ENCODE peak calls at places on chromosome 14, in six cellular contexts. One of them, this sample, is unnamed.
A peak's percentile ranks its signal among the peaks of the same experiment; 100 is the strongest.

GRCh38 chr14:23321572-23322547 is 603 bp downstream of the PABPN1 start:
- DNase-seq in HCEC 1CT: peak; percentile 72
- DNase-seq in activated CD8-positive, alpha-beta memory T cell treated with anti-CD3 and anti-CD28 coated beads for 1 hour: no peak
- DNase-seq in esophagus squamous epithelium: no peak
- DNase-seq in astrocyte of the cerebellum: no peak
- DNase-seq in activated naive CD8-positive, alpha-beta T cell treated with anti-CD3 and anti-CD28 coated beads, Interleukin-2, amount 50 U/mL, for 24 hours: peak; percentile 72
- DNase-seq in this sample: no peak

GRCh38 chr14:104243200-104243599 is 104.8 kb downstream of the KIF26A start:
- DNase-seq in HCEC 1CT: no peak
- DNase-seq in activated CD8-positive, alpha-beta memory T cell treated with anti-CD3 and anti-CD28 coated beads for 1 hour: no peak
- DNase-seq in esophagus squamous epithelium: no peak
- DNase-seq in astrocyte of the cerebellum: no peak
- DNase-seq in activated naive CD8-positive, alpha-beta T cell treated with anti-CD3 and anti-CD28 coated beads, Interleukin-2, amount 50 U/mL, for 24 hours: no peak
- DNase-seq in this sample: no peak

GRCh38 chr14:30541318-30541717 is 17.6 kb upstream of the G2E3 start:
- DNase-seq in HCEC 1CT: no peak
- DNase-seq in activated CD8-positive, alpha-beta memory T cell treated with anti-CD3 and anti-CD28 coated beads for 1 hour: no peak
- DNase-seq in esophagus squamous epithelium: no peak
- DNase-seq in astrocyte of the cerebellum: no peak
- DNase-seq in activated naive CD8-positive, alpha-beta T cell treated with anti-CD3 and anti-CD28 coated beads, Interleukin-2, amount 50 U/mL, for 24 hours: no peak
- DNase-seq in this sample: no peak

GRCh38 chr14:68268197-68268596 is 448.6 kb downstream of the RAD51B start:
- DNase-seq in HCEC 1CT: no peak
- DNase-seq in activated CD8-positive, alpha-beta memory T cell treated with anti-CD3 and anti-CD28 coated beads for 1 hour: no peak
- DNase-seq in esophagus squamous epithelium: no peak
- DNase-seq in astrocyte of the cerebellum: no peak
- DNase-seq in activated naive CD8-positive, alpha-beta T cell treated with anti-CD3 and anti-CD28 coated beads, Interleukin-2, amount 50 U/mL, for 24 hours: peak; percentile 34
- DNase-seq in this sample: no peak

GRCh38 chr14:96089401-96089800 is 50.2 kb downstream of the C14orf132 start:
- DNase-seq in HCEC 1CT: no peak
- DNase-seq in activated CD8-positive, alpha-beta memory T cell treated with anti-CD3 and anti-CD28 coated beads for 1 hour: no peak
- DNase-seq in esophagus squamous epithelium: no peak
- DNase-seq in astrocyte of the cerebellum: no peak
- DNase-seq in activated naive CD8-positive, alpha-beta T cell treated with anti-CD3 and anti-CD28 coated beads, Interleukin-2, amount 50 U/mL, for 24 hours: no peak
- DNase-seq in this sample: no peak

GRCh38 chr14:21098134-21098891 is at the start of gene ZNF219:
- DNase-seq in HCEC 1CT: peak; percentile 10
- DNase-seq in activated CD8-positive, alpha-beta memory T cell treated with anti-CD3 and anti-CD28 coated beads for 1 hour: no peak
- DNase-seq in esophagus squamous epithelium: no peak
- DNase-seq in astrocyte of the cerebellum: no peak
- DNase-seq in activated naive CD8-positive, alpha-beta T cell treated with anti-CD3 and anti-CD28 coated beads, Interleukin-2, amount 50 U/mL, for 24 hours: peak; percentile 36
- DNase-seq in this sample: peak; percentile 45

GRCh38 chr14:65356327-65356836 is 56.1 kb upstream of the FUT8 start:
- DNase-seq in HCEC 1CT: peak; percentile 94
- DNase-seq in activated CD8-positive, alpha-beta memory T cell treated with anti-CD3 and anti-CD28 coated beads for 1 hour: no peak
- DNase-seq in esophagus squamous epithelium: no peak
- DNase-seq in astrocyte of the cerebellum: peak; percentile 45
- DNase-seq in activated naive CD8-positive, alpha-beta T cell treated with anti-CD3 and anti-CD28 coated beads, Interleukin-2, amount 50 U/mL, for 24 hours: peak; percentile 34
- DNase-seq in this sample: no peak

GRCh38 chr14:105084741-105085571 is 19.7 kb upstream of the GPR132 start:
- DNase-seq in HCEC 1CT: no peak
- DNase-seq in activated CD8-positive, alpha-beta memory T cell treated with anti-CD3 and anti-CD28 coated beads for 1 hour: no peak
- DNase-seq in esophagus squamous epithelium: no peak
- DNase-seq in astrocyte of the cerebellum: no peak
- DNase-seq in activated naive CD8-positive, alpha-beta T cell treated with anti-CD3 and anti-CD28 coated beads, Interleukin-2, amount 50 U/mL, for 24 hours: no peak
- DNase-seq in this sample: no peak

GRCh38 chr14:91870001-91870400 is 2.7 kb upstream of the TC2N start:
- DNase-seq in HCEC 1CT: no peak
- DNase-seq in activated CD8-positive, alpha-beta memory T cell treated with anti-CD3 and anti-CD28 coated beads for 1 hour: peak; percentile 32
- DNase-seq in esophagus squamous epithelium: no peak
- DNase-seq in astrocyte of the cerebellum: no peak
- DNase-seq in activated naive CD8-positive, alpha-beta T cell treated with anti-CD3 and anti-CD28 coated beads, Interleukin-2, amount 50 U/mL, for 24 hours: no peak
- DNase-seq in this sample: no peak

GRCh38 chr14:70097576-70098256 is 91.0 kb downstream of the SLC8A3 start:
- DNase-seq in HCEC 1CT: no peak
- DNase-seq in activated CD8-positive, alpha-beta memory T cell treated with anti-CD3 and anti-CD28 coated beads for 1 hour: no peak
- DNase-seq in esophagus squamous epithelium: no peak
- DNase-seq in astrocyte of the cerebellum: no peak
- DNase-seq in activated naive CD8-positive, alpha-beta T cell treated with anti-CD3 and anti-CD28 coated beads, Interleukin-2, amount 50 U/mL, for 24 hours: no peak
- DNase-seq in this sample: no peak

GRCh38 chr14:99734406-99735051 is 50.4 kb downstream of the CYP46A1 start:
- DNase-seq in HCEC 1CT: no peak
- DNase-seq in activated CD8-positive, alpha-beta memory T cell treated with anti-CD3 and anti-CD28 coated beads for 1 hour: no peak
- DNase-seq in esophagus squamous epithelium: no peak
- DNase-seq in astrocyte of the cerebellum: no peak
- DNase-seq in activated naive CD8-positive, alpha-beta T cell treated with anti-CD3 and anti-CD28 coated beads, Interleukin-2, amount 50 U/mL, for 24 hours: no peak
- DNase-seq in this sample: no peak

GRCh38 chr14:54881761-54882401 is 20.7 kb downstream of the GCH1 start:
- DNase-seq in HCEC 1CT: peak; percentile 18
- DNase-seq in activated CD8-positive, alpha-beta memory T cell treated with anti-CD3 and anti-CD28 coated beads for 1 hour: no peak
- DNase-seq in esophagus squamous epithelium: no peak
- DNase-seq in astrocyte of the cerebellum: no peak
- DNase-seq in activated naive CD8-positive, alpha-beta T cell treated with anti-CD3 and anti-CD28 coated beads, Interleukin-2, amount 50 U/mL, for 24 hours: no peak
- DNase-seq in this sample: peak; percentile 36

GRCh38 chr14:92484132-92484823 is 29.3 kb upstream of the RIN3 start:
- DNase-seq in HCEC 1CT: no peak
- DNase-seq in activated CD8-positive, alpha-beta memory T cell treated with anti-CD3 and anti-CD28 coated beads for 1 hour: no peak
- DNase-seq in esophagus squamous epithelium: no peak
- DNase-seq in astrocyte of the cerebellum: no peak
- DNase-seq in activated naive CD8-positive, alpha-beta T cell treated with anti-CD3 and anti-CD28 coated beads, Interleukin-2, amount 50 U/mL, for 24 hours: no peak
- DNase-seq in this sample: no peak

GRCh38 chr14:103563089-103563620 is 395 bp downstream of the COA8 start:
- DNase-seq in HCEC 1CT: no peak
- DNase-seq in activated CD8-positive, alpha-beta memory T cell treated with anti-CD3 and anti-CD28 coated beads for 1 hour: peak; percentile 12
- DNase-seq in esophagus squamous epithelium: no peak
- DNase-seq in astrocyte of the cerebellum: no peak
- DNase-seq in activated naive CD8-positive, alpha-beta T cell treated with anti-CD3 and anti-CD28 coated beads, Interleukin-2, amount 50 U/mL, for 24 hours: no peak
- DNase-seq in this sample: no peak

GRCh38 chr14:92668266-92668973 is 80.0 kb downstream of the LGMN start:
- DNase-seq in HCEC 1CT: no peak
- DNase-seq in activated CD8-positive, alpha-beta memory T cell treated with anti-CD3 and anti-CD28 coated beads for 1 hour: no peak
- DNase-seq in esophagus squamous epithelium: no peak
- DNase-seq in astrocyte of the cerebellum: no peak
- DNase-seq in activated naive CD8-positive, alpha-beta T cell treated with anti-CD3 and anti-CD28 coated beads, Interleukin-2, amount 50 U/mL, for 24 hours: peak; percentile 55
- DNase-seq in this sample: no peak

GRCh38 chr14:52110441-52111086 is 41.7 kb upstream of the NID2 start:
- DNase-seq in HCEC 1CT: peak; percentile 87
- DNase-seq in activated CD8-positive, alpha-beta memory T cell treated with anti-CD3 and anti-CD28 coated beads for 1 hour: no peak
- DNase-seq in esophagus squamous epithelium: no peak
- DNase-seq in astrocyte of the cerebellum: no peak
- DNase-seq in activated naive CD8-positive, alpha-beta T cell treated with anti-CD3 and anti-CD28 coated beads, Interleukin-2, amount 50 U/mL, for 24 hours: no peak
- DNase-seq in this sample: no peak

GRCh38 chr14:60933920-60934655 is 46.8 kb downstream of the TRMT5 start:
- DNase-seq in HCEC 1CT: no peak
- DNase-seq in activated CD8-positive, alpha-beta memory T cell treated with anti-CD3 and anti-CD28 coated beads for 1 hour: no peak
- DNase-seq in esophagus squamous epithelium: no peak
- DNase-seq in astrocyte of the cerebellum: no peak
- DNase-seq in activated naive CD8-positive, alpha-beta T cell treated with anti-CD3 and anti-CD28 coated beads, Interleukin-2, amount 50 U/mL, for 24 hours: no peak
- DNase-seq in this sample: no peak

GRCh38 chr14:51319181-51319597 is 79.1 kb downstream of the TMX1 start:
- DNase-seq in HCEC 1CT: no peak
- DNase-seq in activated CD8-positive, alpha-beta memory T cell treated with anti-CD3 and anti-CD28 coated beads for 1 hour: no peak
- DNase-seq in esophagus squamous epithelium: no peak
- DNase-seq in astrocyte of the cerebellum: no peak
- DNase-seq in activated naive CD8-positive, alpha-beta T cell treated with anti-CD3 and anti-CD28 coated beads, Interleukin-2, amount 50 U/mL, for 24 hours: no peak
- DNase-seq in this sample: no peak

GRCh38 chr14:70827366-70828151 is 18.2 kb upstream of the MAP3K9 start:
- DNase-seq in HCEC 1CT: peak; percentile 43
- DNase-seq in activated CD8-positive, alpha-beta memory T cell treated with anti-CD3 and anti-CD28 coated beads for 1 hour: no peak
- DNase-seq in esophagus squamous epithelium: no peak
- DNase-seq in astrocyte of the cerebellum: no peak
- DNase-seq in activated naive CD8-positive, alpha-beta T cell treated with anti-CD3 and anti-CD28 coated beads, Interleukin-2, amount 50 U/mL, for 24 hours: no peak
- DNase-seq in this sample: no peak

GRCh38 chr14:64715146-64715627 is 11.0 kb downstream of the PLEKHG3 start:
- DNase-seq in HCEC 1CT: no peak
- DNase-seq in activated CD8-positive, alpha-beta memory T cell treated with anti-CD3 and anti-CD28 coated beads for 1 hour: no peak
- DNase-seq in esophagus squamous epithelium: no peak
- DNase-seq in astrocyte of the cerebellum: no peak
- DNase-seq in activated naive CD8-positive, alpha-beta T cell treated with anti-CD3 and anti-CD28 coated beads, Interleukin-2, amount 50 U/mL, for 24 hours: no peak
- DNase-seq in this sample: no peak

GRCh38 chr14:100159107-100159864 is at the start of gene DEGS2:
- DNase-seq in HCEC 1CT: no peak
- DNase-seq in activated CD8-positive, alpha-beta memory T cell treated with anti-CD3 and anti-CD28 coated beads for 1 hour: peak; percentile 48
- DNase-seq in esophagus squamous epithelium: no peak
- DNase-seq in astrocyte of the cerebellum: no peak
- DNase-seq in activated naive CD8-positive, alpha-beta T cell treated with anti-CD3 and anti-CD28 coated beads, Interleukin-2, amount 50 U/mL, for 24 hours: peak; percentile 67
- DNase-seq in this sample: no peak

GRCh38 chr14:34693228-34693939 is 21.0 kb downstream of the CFL2 start:
- DNase-seq in HCEC 1CT: no peak
- DNase-seq in activated CD8-positive, alpha-beta memory T cell treated with anti-CD3 and anti-CD28 coated beads for 1 hour: no peak
- DNase-seq in esophagus squamous epithelium: no peak
- DNase-seq in astrocyte of the cerebellum: no peak
- DNase-seq in activated naive CD8-positive, alpha-beta T cell treated with anti-CD3 and anti-CD28 coated beads, Interleukin-2, amount 50 U/mL, for 24 hours: peak; percentile 13
- DNase-seq in this sample: no peak

GRCh38 chr14:67964391-67964812 is 144.8 kb downstream of the RAD51B start:
- DNase-seq in HCEC 1CT: peak; percentile 34
- DNase-seq in activated CD8-positive, alpha-beta memory T cell treated with anti-CD3 and anti-CD28 coated beads for 1 hour: no peak
- DNase-seq in esophagus squamous epithelium: no peak
- DNase-seq in astrocyte of the cerebellum: no peak
- DNase-seq in activated naive CD8-positive, alpha-beta T cell treated with anti-CD3 and anti-CD28 coated beads, Interleukin-2, amount 50 U/mL, for 24 hours: no peak
- DNase-seq in this sample: peak; percentile 77

GRCh38 chr14:101195309-101195724 is 291.8 kb upstream of the RTL1 start:
- DNase-seq in HCEC 1CT: no peak
- DNase-seq in activated CD8-positive, alpha-beta memory T cell treated with anti-CD3 and anti-CD28 coated beads for 1 hour: no peak
- DNase-seq in esophagus squamous epithelium: no peak
- DNase-seq in astrocyte of the cerebellum: no peak
- DNase-seq in activated naive CD8-positive, alpha-beta T cell treated with anti-CD3 and anti-CD28 coated beads, Interleukin-2, amount 50 U/mL, for 24 hours: no peak
- DNase-seq in this sample: no peak

GRCh38 chr14:81519200-81519998 is 14.3 kb downstream of the SEL1L start:
- DNase-seq in HCEC 1CT: peak; percentile 16
- DNase-seq in activated CD8-positive, alpha-beta memory T cell treated with anti-CD3 and anti-CD28 coated beads for 1 hour: no peak
- DNase-seq in esophagus squamous epithelium: no peak
- DNase-seq in astrocyte of the cerebellum: no peak
- DNase-seq in activated naive CD8-positive, alpha-beta T cell treated with anti-CD3 and anti-CD28 coated beads, Interleukin-2, amount 50 U/mL, for 24 hours: no peak
- DNase-seq in this sample: no peak

GRCh38 chr14:23539209-23539866 is 12.2 kb downstream of the ZFHX2 start:
- DNase-seq in HCEC 1CT: peak; percentile 40
- DNase-seq in activated CD8-positive, alpha-beta memory T cell treated with anti-CD3 and anti-CD28 coated beads for 1 hour: no peak
- DNase-seq in esophagus squamous epithelium: no peak
- DNase-seq in astrocyte of the cerebellum: no peak
- DNase-seq in activated naive CD8-positive, alpha-beta T cell treated with anti-CD3 and anti-CD28 coated beads, Interleukin-2, amount 50 U/mL, for 24 hours: peak; percentile 20
- DNase-seq in this sample: peak; percentile 31

GRCh38 chr14:73755434-73756014 is 41.3 kb upstream of the PNMA1 start:
- DNase-seq in HCEC 1CT: no peak
- DNase-seq in activated CD8-positive, alpha-beta memory T cell treated with anti-CD3 and anti-CD28 coated beads for 1 hour: no peak
- DNase-seq in esophagus squamous epithelium: no peak
- DNase-seq in astrocyte of the cerebellum: no peak
- DNase-seq in activated naive CD8-positive, alpha-beta T cell treated with anti-CD3 and anti-CD28 coated beads, Interleukin-2, amount 50 U/mL, for 24 hours: no peak
- DNase-seq in this sample: no peak

GRCh38 chr14:67641902-67642749 is 22.4 kb downstream of the ARG2 start:
- DNase-seq in HCEC 1CT: no peak
- DNase-seq in activated CD8-positive, alpha-beta memory T cell treated with anti-CD3 and anti-CD28 coated beads for 1 hour: no peak
- DNase-seq in esophagus squamous epithelium: no peak
- DNase-seq in astrocyte of the cerebellum: no peak
- DNase-seq in activated naive CD8-positive, alpha-beta T cell treated with anti-CD3 and anti-CD28 coated beads, Interleukin-2, amount 50 U/mL, for 24 hours: no peak
- DNase-seq in this sample: no peak

GRCh38 chr14:99742074-99742473 is 51.1 kb upstream of the EML1 start:
- DNase-seq in HCEC 1CT: no peak
- DNase-seq in activated CD8-positive, alpha-beta memory T cell treated with anti-CD3 and anti-CD28 coated beads for 1 hour: no peak
- DNase-seq in esophagus squamous epithelium: no peak
- DNase-seq in astrocyte of the cerebellum: no peak
- DNase-seq in activated naive CD8-positive, alpha-beta T cell treated with anti-CD3 and anti-CD28 coated beads, Interleukin-2, amount 50 U/mL, for 24 hours: no peak
- DNase-seq in this sample: no peak

GRCh38 chr14:102215071-102215470 is 75.4 kb downstream of the WDR20 start:
- DNase-seq in HCEC 1CT: peak; percentile 41
- DNase-seq in activated CD8-positive, alpha-beta memory T cell treated with anti-CD3 and anti-CD28 coated beads for 1 hour: no peak
- DNase-seq in esophagus squamous epithelium: no peak
- DNase-seq in astrocyte of the cerebellum: peak; percentile 83
- DNase-seq in activated naive CD8-positive, alpha-beta T cell treated with anti-CD3 and anti-CD28 coated beads, Interleukin-2, amount 50 U/mL, for 24 hours: no peak
- DNase-seq in this sample: peak; percentile 8

GRCh38 chr14:89855961-89856360 is 98.6 kb downstream of the EFCAB11 start:
- DNase-seq in HCEC 1CT: peak; percentile 83
- DNase-seq in activated CD8-positive, alpha-beta memory T cell treated with anti-CD3 and anti-CD28 coated beads for 1 hour: no peak
- DNase-seq in esophagus squamous epithelium: no peak
- DNase-seq in astrocyte of the cerebellum: peak; percentile 68
- DNase-seq in activated naive CD8-positive, alpha-beta T cell treated with anti-CD3 and anti-CD28 coated beads, Interleukin-2, amount 50 U/mL, for 24 hours: no peak
- DNase-seq in this sample: peak; percentile 64

GRCh38 chr14:104110491-104111209 is 25.1 kb downstream of the ASPG start:
- DNase-seq in HCEC 1CT: no peak
- DNase-seq in activated CD8-positive, alpha-beta memory T cell treated with anti-CD3 and anti-CD28 coated beads for 1 hour: no peak
- DNase-seq in esophagus squamous epithelium: no peak
- DNase-seq in astrocyte of the cerebellum: no peak
- DNase-seq in activated naive CD8-positive, alpha-beta T cell treated with anti-CD3 and anti-CD28 coated beads, Interleukin-2, amount 50 U/mL, for 24 hours: no peak
- DNase-seq in this sample: no peak

GRCh38 chr14:54629183-54629582 is 62.3 kb downstream of the SAMD4A start:
- DNase-seq in HCEC 1CT: no peak
- DNase-seq in activated CD8-positive, alpha-beta memory T cell treated with anti-CD3 and anti-CD28 coated beads for 1 hour: no peak
- DNase-seq in esophagus squamous epithelium: no peak
- DNase-seq in astrocyte of the cerebellum: no peak
- DNase-seq in activated naive CD8-positive, alpha-beta T cell treated with anti-CD3 and anti-CD28 coated beads, Interleukin-2, amount 50 U/mL, for 24 hours: no peak
- DNase-seq in this sample: no peak

GRCh38 chr14:86510503-86510902 is 980.6 kb downstream of the FLRT2 start:
- DNase-seq in HCEC 1CT: no peak
- DNase-seq in activated CD8-positive, alpha-beta memory T cell treated with anti-CD3 and anti-CD28 coated beads for 1 hour: no peak
- DNase-seq in esophagus squamous epithelium: no peak
- DNase-seq in astrocyte of the cerebellum: peak; percentile 50
- DNase-seq in activated naive CD8-positive, alpha-beta T cell treated with anti-CD3 and anti-CD28 coated beads, Interleukin-2, amount 50 U/mL, for 24 hours: no peak
- DNase-seq in this sample: no peak

GRCh38 chr14:104685216-104685997 is 4.0 kb upstream of the INF2 start:
- DNase-seq in HCEC 1CT: no peak
- DNase-seq in activated CD8-positive, alpha-beta memory T cell treated with anti-CD3 and anti-CD28 coated beads for 1 hour: no peak
- DNase-seq in esophagus squamous epithelium: no peak
- DNase-seq in astrocyte of the cerebellum: no peak
- DNase-seq in activated naive CD8-positive, alpha-beta T cell treated with anti-CD3 and anti-CD28 coated beads, Interleukin-2, amount 50 U/mL, for 24 hours: no peak
- DNase-seq in this sample: no peak

GRCh38 chr14:97153527-97153926 is 356.3 kb downstream of the VRK1 start:
- DNase-seq in HCEC 1CT: no peak
- DNase-seq in activated CD8-positive, alpha-beta memory T cell treated with anti-CD3 and anti-CD28 coated beads for 1 hour: no peak
- DNase-seq in esophagus squamous epithelium: no peak
- DNase-seq in astrocyte of the cerebellum: no peak
- DNase-seq in activated naive CD8-positive, alpha-beta T cell treated with anti-CD3 and anti-CD28 coated beads, Interleukin-2, amount 50 U/mL, for 24 hours: no peak
- DNase-seq in this sample: no peak

This sample was measured in fibroblast of the conjunctiva.